ENCODE peak calls at places on chromosomes 12 and 14, in eight cellular contexts. Z is hepatocyte; Y is WTC11; H is EL; D is fibroblast of the aortic adventitia; O is GM23338; U is activated naive CD4-positive, alpha-beta T cell; I is RPMI7951. B is an unnamed sample.

GRCh38 chr14:36556811-36557433 is 25.5 kb downstream of the NKX2-8 start:
- DNase-seq in Z (peak), Y (peak), H (peak), D (peak), O (peak), U (no peak), I (peak), B (no peak)

GRCh38 chr14:69346710-69347109 is 51.4 kb downstream of the ERH start:
- DNase-seq in Z (peak), Y (peak), H (peak), D (no peak), O (peak), U (no peak), I (peak), B (no peak)

GRCh38 chr14:23308721-23309445 is 2.2 kb downstream of the BCL2L2 start:
- DNase-seq in Z (no peak), Y (no peak), H (no peak), D (no peak), O (no peak), U (no peak), I (no peak), B (no peak)

GRCh38 chr12:132174703-132175490 is 30.6 kb downstream of the NOC4L start:
- DNase-seq in Z (no peak), Y (no peak), H (no peak), D (no peak), O (no peak), U (no peak), I (no peak), B (no peak)

GRCh38 chr12:125330645-125331341 is 265.6 kb downstream of the AACS start:
- DNase-seq in Z (peak), Y (peak), H (peak), D (peak), O (peak), U (no peak), I (peak), B (no peak)

GRCh38 chr12:70535896-70536374 is 101.3 kb downstream of the PTPRB start:
- DNase-seq in Z (no peak), Y (no peak), H (no peak), D (no peak), O (no peak), U (no peak), I (peak), B (no peak)

GRCh38 chr12:86950043-86950838 is 694.0 kb upstream of the MGAT4C start:
- DNase-seq in Z (no peak), Y (no peak), H (no peak), D (no peak), O (no peak), U (no peak), I (no peak), B (no peak)

GRCh38 chr12:95723693-95724384 is 66.7 kb downstream of the NTN4 start:
- DNase-seq in Z (no peak), Y (no peak), H (peak), D (peak), O (no peak), U (no peak), I (no peak), B (no peak)

GRCh38 chr14:91458612-91459011 is 41.0 kb upstream of the CCDC88C start:
- DNase-seq in Z (no peak), Y (no peak), H (no peak), D (no peak), O (no peak), U (no peak), I (no peak), B (no peak)

GRCh38 chr12:111066744-111067437 is 146.5 kb upstream of the MYL2 start:
- DNase-seq in Z (no peak), Y (no peak), H (peak), D (no peak), O (peak), U (no peak), I (peak), B (no peak)

GRCh38 chr14:24072436-24072835 is 1.1 kb downstream of the CPNE6 start:
- DNase-seq in Z (no peak), Y (no peak), H (no peak), D (no peak), O (no peak), U (no peak), I (no peak), B (no peak)

GRCh38 chr14:91511014-91511466 is 930 bp upstream of the PPP4R3A start:
- DNase-seq in Z (no peak), Y (no peak), H (no peak), D (peak), O (peak), U (no peak), I (no peak), B (no peak)

GRCh38 chr12:101298426-101298825 is 18.5 kb downstream of the UTP20 start:
- DNase-seq in Z (no peak), Y (no peak), H (peak), D (peak), O (no peak), U (no peak), I (peak), B (peak)

GRCh38 chr12:54143233-54143986 is 45.4 kb downstream of the SMUG1 start:
- DNase-seq in Z (no peak), Y (no peak), H (no peak), D (no peak), O (no peak), U (no peak), I (no peak), B (no peak)

GRCh38 chr12:94186461-94187237 is 38.3 kb downstream of the PLXNC1 start:
- DNase-seq in Z (peak), Y (peak), H (peak), D (peak), O (peak), U (no peak), I (no peak), B (no peak)

GRCh38 chr14:21317433-21317832 is 37.5 kb downstream of the RPGRIP1 start:
- DNase-seq in Z (no peak), Y (no peak), H (no peak), D (no peak), O (no peak), U (no peak), I (no peak), B (no peak)

GRCh38 chr12:68591716-68592437 is 18.8 kb upstream of the RAP1B start:
- DNase-seq in Z (no peak), Y (no peak), H (no peak), D (no peak), O (no peak), U (no peak), I (no peak), B (no peak)

GRCh38 chr12:51533799-51534198 is 57.2 kb upstream of the SCN8A start:
- DNase-seq in Z (no peak), Y (no peak), H (no peak), D (peak), O (peak), U (no peak), I (no peak), B (no peak)

GRCh38 chr12:118617922-118618450 is 241.6 kb downstream of the SUDS3 start:
- DNase-seq in Z (no peak), Y (no peak), H (no peak), D (no peak), O (peak), U (no peak), I (no peak), B (no peak)

GRCh38 chr12:1421091-1421902 is 173.1 kb downstream of the FBXL14 start:
- DNase-seq in Z (no peak), Y (no peak), H (no peak), D (no peak), O (no peak), U (no peak), I (no peak), B (no peak)

GRCh38 chr14:68548194-68549056 is 244.4 kb downstream of the ZFP36L1 start:
- DNase-seq in Z (peak), Y (no peak), H (peak), D (peak), O (peak), U (no peak), I (peak), B (peak)

GRCh38 chr12:57604454-57605307 is at the start of gene DTX3:
- DNase-seq in Z (peak), Y (peak), H (peak), D (peak), O (peak), U (no peak), I (peak), B (no peak)

GRCh38 chr12:27711312-27711682 is 665 bp downstream of the MRPS35 start:
- DNase-seq in Z (peak), Y (no peak), H (peak), D (no peak), O (peak), U (no peak), I (no peak), B (no peak)

GRCh38 chr12:15496738-15497137 is 174.4 kb downstream of the PTPRO start:
- DNase-seq in Z (no peak), Y (no peak), H (no peak), D (no peak), O (no peak), U (no peak), I (no peak), B (no peak)